ENCODE peak calls at places on chromosomes 5 and 9, in eight cellular contexts. K is heart right ventricle, Q is fibroblast of pulmonary artery, E is A549, U is cardiac fibroblast, X is foreskin fibroblast, R is tibial artery, J is lower leg skin. Y is an unnamed sample.

GRCh38 chr5:130529111-130529510 is 624.8 kb downstream of the CHSY3 start:
- DNase-seq in J (no peak), X (no peak), E (no peak), U (no peak), Q (no peak), R (no peak), K (no peak), Y (no peak)

GRCh38 chr5:90518666-90519065 is 10.7 kb downstream of the LYSMD3 start:
- DNase-seq in E (no peak), J (no peak), U (peak; percentile 31), K (no peak), R (no peak), Q (peak; percentile 18), X (peak; percentile 21), Y (peak; percentile 79)

GRCh38 chr5:14414615-14415515 is 166.7 kb upstream of the OTULINL start:
- DNase-seq in J (no peak), Q (no peak), E (no peak), U (no peak), R (no peak), X (no peak), K (no peak), Y (no peak)

GRCh38 chr9:131402738-131403492 is 9.0 kb downstream of the PRRC2B start:
- DNase-seq in Q (peak; percentile 94), K (peak; percentile 79), U (peak; percentile 94), R (peak; percentile 94), X (peak; percentile 96), J (peak; percentile 96), E (peak; percentile 64), Y (peak; percentile 88)

GRCh38 chr5:73278693-73279092 is 105.7 kb downstream of the TMEM174 start:
- DNase-seq in R (no peak), X (no peak), K (no peak), J (no peak), U (no peak), Q (no peak), E (no peak), Y (no peak)

GRCh38 chr9:93017621-93018020 is 40.9 kb upstream of the SUSD3 start:
- DNase-seq in X (no peak), J (peak; percentile 63), Q (no peak), R (peak; percentile 42), U (no peak), E (no peak), K (no peak), Y (no peak)

GRCh38 chr9:127418037-127418471 is 6.1 kb upstream of the ZNF79 start:
- DNase-seq in J (no peak), X (peak; percentile 17), Q (no peak), U (no peak), R (no peak), K (no peak), E (peak; percentile 75), Y (peak; percentile 33)

GRCh38 chr5:124623265-124623664 is 123.2 kb downstream of the ZNF608 start:
- DNase-seq in U (no peak), R (no peak), Q (no peak), X (no peak), E (no peak), J (no peak), K (no peak), Y (no peak)

GRCh38 chr9:92180669-92181181 is 65.5 kb upstream of the SPTLC1 start:
- DNase-seq in R (no peak), X (peak; percentile 95), E (no peak), Q (peak; percentile 70), K (no peak), U (peak; percentile 81), J (no peak), Y (peak; percentile 87)

GRCh38 chr9:94812343-94812742 is 85.8 kb downstream of the AOPEP start:
- DNase-seq in K (no peak), R (no peak), U (peak; percentile 76), X (peak; percentile 77), E (peak; percentile 33), Q (peak; percentile 78), J (no peak), Y (peak; percentile 75)

GRCh38 chr9:37529111-37529510 is 43.4 kb downstream of the POLR1E start:
- DNase-seq in Q (no peak), E (no peak), R (no peak), K (no peak), U (no peak), X (no peak), J (no peak), Y (peak; percentile 46)

GRCh38 chr9:136119259-136120118 is 814 bp upstream of the TMEM250 start:
- DNase-seq in U (peak; percentile 35), X (peak; percentile 74), K (no peak), J (no peak), E (no peak), R (peak; percentile 76), Q (peak; percentile 45), Y (peak; percentile 37)

GRCh38 chr9:71830131-71830530 is 61.8 kb upstream of the CEMIP2 start:
- DNase-seq in R (no peak), J (no peak), X (no peak), U (no peak), E (no peak), Q (no peak), K (no peak), Y (no peak)

GRCh38 chr5:43604699-43605098 is 1.7 kb downstream of the NNT start:
- DNase-seq in K (no peak), Q (no peak), X (no peak), E (no peak), U (no peak), R (no peak), J (no peak), Y (no peak)
- H3K4me3 ChIP-seq in K (no peak overlapping the region), Q (no peak overlapping the region), X (peak overlapping the region; percentile 90), E (no peak overlapping the region), U (no peak overlapping the region), R (no peak overlapping the region), J (no peak overlapping the region), Y (no peak overlapping the region)

DNA sequence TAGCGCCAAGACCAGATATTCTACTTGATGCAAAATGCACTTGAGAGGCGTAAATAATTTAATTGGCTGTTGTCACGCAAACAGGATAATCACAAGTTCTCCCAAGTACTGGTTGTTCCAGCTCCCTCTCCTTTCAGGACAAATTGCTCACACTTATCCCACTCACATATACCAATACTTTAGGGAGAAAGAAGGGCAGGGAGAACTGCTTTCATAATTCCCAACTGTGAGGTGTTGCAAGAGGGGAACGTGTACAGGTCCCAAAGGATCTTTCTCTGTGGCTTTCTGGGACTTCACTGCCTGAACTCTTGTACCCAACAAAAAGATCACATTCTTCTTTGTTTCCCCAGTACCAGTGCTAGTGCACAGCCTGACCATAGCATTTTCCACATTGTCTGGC is 21.5 kb upstream of the TGFBI start:
- DNase-seq in K (no peak), J (no peak), Q (no peak), X (peak; percentile 37), E (no peak), R (no peak), U (peak; percentile 54), Y (no peak)
- H3K4me3 ChIP-seq in K (no peak overlapping the region), J (no peak overlapping the region), Q (no peak overlapping the region), X (no peak overlapping the region), E (no peak overlapping the region), R (no peak overlapping the region), U (no peak overlapping the region), Y (no peak overlapping the region)

DNA sequence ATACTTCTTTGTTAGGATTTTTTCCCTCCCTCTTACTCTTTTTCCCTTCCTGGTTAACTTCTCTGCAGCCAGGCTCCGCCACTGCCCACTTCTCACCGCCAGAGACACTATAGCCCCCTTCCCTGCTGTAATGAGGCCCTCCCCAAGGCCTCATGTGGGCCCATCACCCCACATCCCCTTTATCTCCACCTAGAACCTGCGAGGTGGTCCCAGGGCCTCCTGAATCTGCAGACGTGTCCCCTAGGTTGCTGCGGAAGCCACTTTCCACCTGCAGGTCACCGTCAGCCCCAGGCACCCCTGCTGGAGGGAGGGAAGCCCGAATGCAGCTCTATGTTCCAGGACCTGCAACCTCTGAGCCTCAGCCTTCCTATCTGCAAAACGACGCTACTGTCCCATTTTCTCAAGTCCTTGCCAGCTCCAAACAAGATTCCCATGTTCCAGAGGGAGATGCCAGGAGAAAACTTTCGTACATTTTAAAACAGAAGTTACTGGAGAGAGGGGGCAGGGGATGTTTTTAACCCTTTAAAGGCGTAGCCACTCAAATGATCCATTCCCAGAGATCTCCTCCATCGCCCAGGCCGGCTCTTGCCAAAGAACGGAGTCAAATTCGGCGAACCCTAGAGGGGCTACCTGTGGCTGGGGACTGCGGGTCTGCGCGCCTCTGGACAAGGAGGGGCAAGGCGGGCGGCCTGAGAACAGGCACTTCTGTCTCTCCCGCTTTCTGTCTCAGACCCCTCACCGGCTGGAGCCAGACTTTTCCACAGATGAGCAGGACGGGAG is 929 bp downstream of the SH3PXD2B start:
- DNase-seq in E (peak; percentile 54), U (peak; percentile 69), X (peak; percentile 85), R (peak; percentile 78), K (no peak), Q (peak; percentile 75), J (peak; percentile 88), Y (peak; percentile 77)
- H3K4me3 ChIP-seq in E (peak overlapping the region; percentile 99), U (peak overlapping the region; percentile 96), X (peak overlapping the region; percentile 84), R (peak overlapping the region; percentile 96), K (peak overlapping the region; percentile 80), Q (peak overlapping the region; percentile 99), J (peak overlapping the region; percentile 92), Y (peak overlapping the region; percentile 85)

GRCh38 chr5:59673438-59674058 is 220.0 kb downstream of the PDE4D start:
- DNase-seq in X (peak; percentile 77), J (no peak), E (peak; percentile 14), K (no peak), U (peak; percentile 75), R (no peak), Q (peak; percentile 74), Y (peak; percentile 79)
- H3K4me3 ChIP-seq in X (no peak overlapping the region), J (no peak overlapping the region), E (no peak overlapping the region), K (no peak overlapping the region), U (no peak overlapping the region), R (no peak overlapping the region), Q (no peak overlapping the region), Y (no peak overlapping the region)

GRCh38 chr5:93247126-93247525 is 333.9 kb downstream of the NR2F1-AS1 start:
- DNase-seq in J (no peak), U (no peak), X (peak; percentile 7), Q (no peak), K (no peak), E (no peak), R (no peak), Y (peak; percentile 45)
- H3K4me3 ChIP-seq in J (no peak overlapping the region), U (no peak overlapping the region), X (no peak overlapping the region), Q (no peak overlapping the region), K (no peak overlapping the region), E (no peak overlapping the region), R (no peak overlapping the region), Y (no peak overlapping the region)

Y was measured in choroid plexus epithelial cell.